ENCODE peak calls at places on chromosomes 6 and 20, in five cellular contexts. One of them, this sample, is unnamed.

GRCh38 chr6:7505196-7505699 is 36.2 kb upstream of the DSP start:
- DNase-seq in epithelial cell of prostate: peak; percentile 100
- DNase-seq in AML-193: no peak
- DNase-seq in substantia nigra: no peak
- DNase-seq in activated B cell treated with CpG ODN at 0.5 μM for 24 hours: no peak
- DNase-seq in this sample: peak; percentile 96

GRCh38 chr6:1724616-1725015 is 114.9 kb downstream of the FOXC1 start:
- DNase-seq in epithelial cell of prostate: peak; percentile 82
- DNase-seq in AML-193: no peak
- DNase-seq in substantia nigra: no peak
- DNase-seq in activated B cell treated with CpG ODN at 0.5 μM for 24 hours: no peak
- DNase-seq in this sample: peak; percentile 89

GRCh38 chr6:52554684-52555280 is 22.1 kb downstream of the TRAM2 start:
- DNase-seq in epithelial cell of prostate: no peak
- DNase-seq in AML-193: no peak
- DNase-seq in substantia nigra: no peak
- DNase-seq in activated B cell treated with CpG ODN at 0.5 μM for 24 hours: no peak
- DNase-seq in this sample: no peak

GRCh38 chr6:169289671-169290408 is 36.2 kb upstream of the THBS2 start:
- DNase-seq in epithelial cell of prostate: peak; percentile 91
- DNase-seq in AML-193: no peak
- DNase-seq in substantia nigra: no peak
- DNase-seq in activated B cell treated with CpG ODN at 0.5 μM for 24 hours: no peak
- DNase-seq in this sample: no peak

GRCh38 chr20:52047811-52048302 is 143.7 kb downstream of the ZFP64 start:
- DNase-seq in epithelial cell of prostate: no peak
- DNase-seq in AML-193: no peak
- DNase-seq in substantia nigra: no peak
- DNase-seq in activated B cell treated with CpG ODN at 0.5 μM for 24 hours: no peak
- DNase-seq in this sample: no peak

GRCh38 chr20:25014816-25015215 is 22.3 kb upstream of the APMAP start:
- DNase-seq in epithelial cell of prostate: no peak
- DNase-seq in AML-193: no peak
- DNase-seq in substantia nigra: no peak
- DNase-seq in activated B cell treated with CpG ODN at 0.5 μM for 24 hours: no peak
- DNase-seq in this sample: no peak

GRCh38 chr6:109696355-109696754 is 5.3 kb downstream of the FIG4 start:
- DNase-seq in epithelial cell of prostate: no peak
- DNase-seq in AML-193: no peak
- DNase-seq in substantia nigra: no peak
- DNase-seq in activated B cell treated with CpG ODN at 0.5 μM for 24 hours: no peak
- DNase-seq in this sample: no peak

GRCh38 chr20:51894201-51894600 is 91.9 kb upstream of the SALL4 start:
- DNase-seq in epithelial cell of prostate: no peak
- DNase-seq in AML-193: no peak
- DNase-seq in substantia nigra: no peak
- DNase-seq in activated B cell treated with CpG ODN at 0.5 μM for 24 hours: no peak
- DNase-seq in this sample: no peak

GRCh38 chr20:21099653-21100589 is 6.2 kb downstream of the LINC00237 start:
- DNase-seq in epithelial cell of prostate: no peak
- DNase-seq in AML-193: peak; percentile 15
- DNase-seq in substantia nigra: peak; percentile 19
- DNase-seq in activated B cell treated with CpG ODN at 0.5 μM for 24 hours: peak; percentile 42
- DNase-seq in this sample: peak; percentile 81

GRCh38 chr6:680204-680603 is 12.7 kb downstream of the EXOC2 start:
- DNase-seq in epithelial cell of prostate: no peak
- DNase-seq in AML-193: no peak
- DNase-seq in substantia nigra: no peak
- DNase-seq in activated B cell treated with CpG ODN at 0.5 μM for 24 hours: no peak
- DNase-seq in this sample: no peak

GRCh38 chr6:68689910-68690309 is 54.8 kb downstream of the ADGRB3 start:
- DNase-seq in epithelial cell of prostate: no peak
- DNase-seq in AML-193: no peak
- DNase-seq in substantia nigra: no peak
- DNase-seq in activated B cell treated with CpG ODN at 0.5 μM for 24 hours: no peak
- DNase-seq in this sample: no peak

GRCh38 chr6:40308533-40309306 is 278.4 kb downstream of the LRFN2 start:
- DNase-seq in epithelial cell of prostate: no peak
- DNase-seq in AML-193: peak; percentile 15
- DNase-seq in substantia nigra: peak; percentile 31
- DNase-seq in activated B cell treated with CpG ODN at 0.5 μM for 24 hours: peak; percentile 19
- DNase-seq in this sample: peak; percentile 37

GRCh38 chr20:22977047-22977785 is 57.9 kb upstream of the SSTR4 start:
- DNase-seq in epithelial cell of prostate: no peak
- DNase-seq in AML-193: no peak
- DNase-seq in substantia nigra: no peak
- DNase-seq in activated B cell treated with CpG ODN at 0.5 μM for 24 hours: no peak
- DNase-seq in this sample: no peak

GRCh38 chr20:57038608-57039440 is 227.6 kb downstream of the BMP7 start:
- DNase-seq in epithelial cell of prostate: no peak
- DNase-seq in AML-193: no peak
- DNase-seq in substantia nigra: no peak
- DNase-seq in activated B cell treated with CpG ODN at 0.5 μM for 24 hours: no peak
- DNase-seq in this sample: no peak

GRCh38 chr20:11698124-11698523 is 219.6 kb upstream of the BTBD3 start:
- DNase-seq in epithelial cell of prostate: no peak
- DNase-seq in AML-193: no peak
- DNase-seq in substantia nigra: no peak
- DNase-seq in activated B cell treated with CpG ODN at 0.5 μM for 24 hours: no peak
- DNase-seq in this sample: peak; percentile 41

This sample was measured in LoVo.